ENCODE peak calls at places on chromosome 1, in five cellular contexts. B, R, W, U and C are unnamed samples.

GRCh38 chr1:244112646-244113045 is 61.6 kb downstream of the ZBTB18 start:
- DNase-seq in B (no peak), R (no peak), W (no peak), U (no peak), C (no peak)

GRCh38 chr1:161313554-161314200 is 504 bp upstream of the SDHC start:
- DNase-seq in B (no peak), R (no peak), W (peak; percentile 31), U (no peak), C (no peak)

GRCh38 chr1:1013922-1014617 is 773 bp downstream of the ISG15 start:
- DNase-seq in B (no peak), R (no peak), W (no peak), U (peak; percentile 70), C (no peak)

GRCh38 chr1:186977266-186977957 is 148.7 kb downstream of the PLA2G4A start:
- DNase-seq in B (no peak), R (no peak), W (no peak), U (no peak), C (no peak)

GRCh38 chr1:94325379-94326302 is 88.3 kb upstream of the ARHGAP29 start:
- DNase-seq in B (no peak), R (no peak), W (no peak), U (no peak), C (no peak)

GRCh38 chr1:41902125-41902524 is 16.6 kb downstream of the HIVEP3 start:
- DNase-seq in B (no peak), R (no peak), W (no peak), U (no peak), C (no peak)

GRCh38 chr1:173364827-173365226 is 112.3 kb upstream of the PRDX6 start:
- DNase-seq in B (no peak), R (no peak), W (no peak), U (peak; percentile 56), C (no peak)

GRCh38 chr1:199272690-199273089 is 633.9 kb downstream of the PTPRC start:
- DNase-seq in B (no peak), R (no peak), W (no peak), U (peak; percentile 75), C (no peak)

GRCh38 chr1:223702735-223703667 is 9.3 kb upstream of the CAPN2 start:
- DNase-seq in B (no peak), R (no peak), W (no peak), U (peak; percentile 59), C (no peak)

GRCh38 chr1:29200905-29201594 is 19.4 kb upstream of the SRSF4 start:
- DNase-seq in B (no peak), R (no peak), W (no peak), U (no peak), C (no peak)

GRCh38 chr1:100353073-100353801 is 931 bp downstream of the CDC14A start:
- DNase-seq in B (peak; percentile 16), R (peak; percentile 18), W (peak; percentile 51), U (peak; percentile 85), C (peak; percentile 76)